ENCODE peak calls at places on chromosomes 1 and 21, in four cellular contexts. One of them, this sample, is unnamed.
A peak's percentile ranks its signal among the peaks of the same experiment; 100 is the strongest.

GRCh38 chr1:76294470-76295194 is 220.1 kb downstream of the ST6GALNAC3 start:
- DNase-seq in foreskin fibroblast: no peak
- DNase-seq in aorta: no peak
- DNase-seq in skeletal muscle cell: no peak
- DNase-seq in this sample: no peak

GRCh38 chr1:245870698-245871097 is 636.4 kb downstream of the SMYD3 start:
- DNase-seq in foreskin fibroblast: no peak
- DNase-seq in aorta: no peak
- DNase-seq in skeletal muscle cell: no peak
- DNase-seq in this sample: no peak

GRCh38 chr1:5595531-5596170 is 396.6 kb downstream of the NPHP4 start:
- DNase-seq in foreskin fibroblast: no peak
- DNase-seq in aorta: no peak
- DNase-seq in skeletal muscle cell: no peak
- DNase-seq in this sample: no peak

GRCh38 chr1:197065549-197065948 is 1.5 kb downstream of the F13B start:
- DNase-seq in foreskin fibroblast: no peak
- DNase-seq in aorta: no peak
- DNase-seq in skeletal muscle cell: peak; percentile 61
- DNase-seq in this sample: peak; percentile 20

GRCh38 chr1:110673805-110674336 is 869 bp downstream of the KCNA3 start:
- DNase-seq in foreskin fibroblast: no peak
- DNase-seq in aorta: peak; percentile 77
- DNase-seq in skeletal muscle cell: no peak
- DNase-seq in this sample: no peak

GRCh38 chr1:78570539-78570938 is 49.7 kb upstream of the IFI44L start:
- DNase-seq in foreskin fibroblast: no peak
- DNase-seq in aorta: no peak
- DNase-seq in skeletal muscle cell: no peak
- DNase-seq in this sample: no peak

GRCh38 chr1:115977481-115978258 is 1.4 kb downstream of the SLC22A15 start:
- DNase-seq in foreskin fibroblast: peak; percentile 82
- DNase-seq in aorta: no peak
- DNase-seq in skeletal muscle cell: peak; percentile 66
- DNase-seq in this sample: no peak

GRCh38 chr1:246398126-246398813 is 108.8 kb downstream of the SMYD3 start:
- DNase-seq in foreskin fibroblast: no peak
- DNase-seq in aorta: no peak
- DNase-seq in skeletal muscle cell: no peak
- DNase-seq in this sample: no peak

GRCh38 chr1:156291226-156292061 is 4.0 kb downstream of the GLMP start:
- DNase-seq in foreskin fibroblast: peak; percentile 84
- DNase-seq in aorta: peak; percentile 98
- DNase-seq in skeletal muscle cell: peak; percentile 43
- DNase-seq in this sample: peak; percentile 81

GRCh38 chr1:157195521-157196244 is 57.5 kb upstream of the ETV3 start:
- DNase-seq in foreskin fibroblast: no peak
- DNase-seq in aorta: no peak
- DNase-seq in skeletal muscle cell: no peak
- DNase-seq in this sample: no peak

GRCh38 chr1:9842073-9842711 is 18.4 kb upstream of the CLSTN1 start:
- DNase-seq in foreskin fibroblast: no peak
- DNase-seq in aorta: peak; percentile 62
- DNase-seq in skeletal muscle cell: no peak
- DNase-seq in this sample: peak; percentile 69

GRCh38 chr1:202213361-202214088 is 19.9 kb downstream of the LGR6 start:
- DNase-seq in foreskin fibroblast: no peak
- DNase-seq in aorta: no peak
- DNase-seq in skeletal muscle cell: no peak
- DNase-seq in this sample: no peak

GRCh38 chr1:202140833-202141232 is 3.7 kb downstream of the ARL8A start:
- DNase-seq in foreskin fibroblast: no peak
- DNase-seq in aorta: no peak
- DNase-seq in skeletal muscle cell: no peak
- DNase-seq in this sample: no peak

GRCh38 chr21:39313042-39313456 is 383 bp downstream of the BRWD1 start:
- DNase-seq in foreskin fibroblast: no peak
- DNase-seq in aorta: peak; percentile 80
- DNase-seq in skeletal muscle cell: no peak
- DNase-seq in this sample: no peak

GRCh38 chr1:90718411-90719320 is 1.6 kb upstream of the BARHL2 start:
- DNase-seq in foreskin fibroblast: no peak
- DNase-seq in aorta: no peak
- DNase-seq in skeletal muscle cell: no peak
- DNase-seq in this sample: no peak

GRCh38 chr1:116415200-116415698 is 42.2 kb downstream of the ATP1A1 start:
- DNase-seq in foreskin fibroblast: no peak
- DNase-seq in aorta: no peak
- DNase-seq in skeletal muscle cell: no peak
- DNase-seq in this sample: no peak

GRCh38 chr1:44784094-44785026 is 3.6 kb downstream of the BEST4 start:
- DNase-seq in foreskin fibroblast: no peak
- DNase-seq in aorta: peak; percentile 78
- DNase-seq in skeletal muscle cell: no peak
- DNase-seq in this sample: no peak

GRCh38 chr1:115465802-115466363 is 127.8 kb upstream of the NGF start:
- DNase-seq in foreskin fibroblast: no peak
- DNase-seq in aorta: no peak
- DNase-seq in skeletal muscle cell: no peak
- DNase-seq in this sample: no peak

GRCh38 chr1:232905324-232906034 is 44.9 kb upstream of the NTPCR start:
- DNase-seq in foreskin fibroblast: no peak
- DNase-seq in aorta: no peak
- DNase-seq in skeletal muscle cell: no peak
- DNase-seq in this sample: peak; percentile 13

GRCh38 chr1:243568793-243569192 is 281.2 kb downstream of the AKT3 start:
- DNase-seq in foreskin fibroblast: peak; percentile 26
- DNase-seq in aorta: no peak
- DNase-seq in skeletal muscle cell: no peak
- DNase-seq in this sample: peak; percentile 55

GRCh38 chr1:231161711-231162299 is at the start of gene TRIM67:
- DNase-seq in foreskin fibroblast: no peak
- DNase-seq in aorta: no peak
- DNase-seq in skeletal muscle cell: no peak
- DNase-seq in this sample: no peak

GRCh38 chr1:117087686-117088085 is 27.6 kb downstream of the TTF2 start:
- DNase-seq in foreskin fibroblast: no peak
- DNase-seq in aorta: no peak
- DNase-seq in skeletal muscle cell: no peak
- DNase-seq in this sample: no peak

GRCh38 chr1:26276432-26276838 is 3.5 kb upstream of the SH3BGRL3 start:
- DNase-seq in foreskin fibroblast: no peak
- DNase-seq in aorta: no peak
- DNase-seq in skeletal muscle cell: no peak
- DNase-seq in this sample: no peak
- H3K4me3 ChIP-seq in foreskin fibroblast: no peak overlapping the region
- H3K4me3 ChIP-seq in aorta: no peak overlapping the region
- H3K4me3 ChIP-seq in skeletal muscle cell: no peak overlapping the region
- H3K4me3 ChIP-seq in this sample: no peak overlapping the region

GRCh38 chr1:149849947-149850360 is 49.4 kb upstream of the BOLA1 start:
- DNase-seq in foreskin fibroblast: no peak
- DNase-seq in aorta: no peak
- DNase-seq in skeletal muscle cell: no peak
- DNase-seq in this sample: peak; percentile 20

GRCh38 chr1:149848811-149849210 is 50.6 kb upstream of the BOLA1 start:
- DNase-seq in foreskin fibroblast: no peak
- DNase-seq in aorta: no peak
- DNase-seq in skeletal muscle cell: no peak
- DNase-seq in this sample: peak; percentile 10

GRCh38 chr1:149846600-149847466 is 52.5 kb upstream of the BOLA1 start:
- DNase-seq in foreskin fibroblast: no peak
- DNase-seq in aorta: no peak
- DNase-seq in skeletal muscle cell: no peak
- DNase-seq in this sample: no peak

GRCh38 chr1:149849246-149849946 is 50.0 kb upstream of the BOLA1 start:
- DNase-seq in foreskin fibroblast: no peak
- DNase-seq in aorta: no peak
- DNase-seq in skeletal muscle cell: no peak
- DNase-seq in this sample: no peak

GRCh38 chr1:149848340-149848771 is 51.0 kb upstream of the BOLA1 start:
- DNase-seq in foreskin fibroblast: no peak
- DNase-seq in aorta: no peak
- DNase-seq in skeletal muscle cell: no peak
- DNase-seq in this sample: peak; percentile 2
- H3K4me3 ChIP-seq in foreskin fibroblast: no peak overlapping the region
- H3K4me3 ChIP-seq in aorta: no peak overlapping the region
- H3K4me3 ChIP-seq in skeletal muscle cell: peak overlapping the region; percentile 64
- H3K4me3 ChIP-seq in this sample: no peak overlapping the region

GRCh38 chr21:45332981-45333582 is 45.4 kb upstream of the POFUT2 start:
- DNase-seq in foreskin fibroblast: no peak
- DNase-seq in aorta: peak; percentile 71
- DNase-seq in skeletal muscle cell: no peak
- DNase-seq in this sample: no peak
- H3K4me3 ChIP-seq in foreskin fibroblast: no peak overlapping the region
- H3K4me3 ChIP-seq in aorta: no peak overlapping the region
- H3K4me3 ChIP-seq in skeletal muscle cell: no peak overlapping the region
- H3K4me3 ChIP-seq in this sample: no peak overlapping the region

GRCh38 chr1:215360021-215360420 is 207.1 kb upstream of the KCTD3 start:
- DNase-seq in foreskin fibroblast: no peak
- DNase-seq in aorta: no peak
- DNase-seq in skeletal muscle cell: no peak
- DNase-seq in this sample: no peak

GRCh38 chr1:215360786-215361185 is 206.3 kb upstream of the KCTD3 start:
- DNase-seq in foreskin fibroblast: no peak
- DNase-seq in aorta: no peak
- DNase-seq in skeletal muscle cell: no peak
- DNase-seq in this sample: peak; percentile 51

GRCh38 chr1:215357901-215358300 is 209.2 kb upstream of the KCTD3 start:
- DNase-seq in foreskin fibroblast: no peak
- DNase-seq in aorta: no peak
- DNase-seq in skeletal muscle cell: no peak
- DNase-seq in this sample: no peak

GRCh38 chr1:215358356-215358755 is 208.7 kb upstream of the KCTD3 start:
- DNase-seq in foreskin fibroblast: no peak
- DNase-seq in aorta: no peak
- DNase-seq in skeletal muscle cell: no peak
- DNase-seq in this sample: no peak
- H3K4me3 ChIP-seq in foreskin fibroblast: no peak overlapping the region
- H3K4me3 ChIP-seq in aorta: no peak overlapping the region
- H3K4me3 ChIP-seq in skeletal muscle cell: no peak overlapping the region
- H3K4me3 ChIP-seq in this sample: no peak overlapping the region

GRCh38 chr1:53285969-53286760 is 41.7 kb downstream of the LRP8 start:
- DNase-seq in foreskin fibroblast: no peak
- DNase-seq in aorta: no peak
- DNase-seq in skeletal muscle cell: no peak
- DNase-seq in this sample: no peak
- H3K4me3 ChIP-seq in foreskin fibroblast: no peak overlapping the region
- H3K4me3 ChIP-seq in aorta: no peak overlapping the region
- H3K4me3 ChIP-seq in skeletal muscle cell: no peak overlapping the region
- H3K4me3 ChIP-seq in this sample: no peak overlapping the region

DNA sequence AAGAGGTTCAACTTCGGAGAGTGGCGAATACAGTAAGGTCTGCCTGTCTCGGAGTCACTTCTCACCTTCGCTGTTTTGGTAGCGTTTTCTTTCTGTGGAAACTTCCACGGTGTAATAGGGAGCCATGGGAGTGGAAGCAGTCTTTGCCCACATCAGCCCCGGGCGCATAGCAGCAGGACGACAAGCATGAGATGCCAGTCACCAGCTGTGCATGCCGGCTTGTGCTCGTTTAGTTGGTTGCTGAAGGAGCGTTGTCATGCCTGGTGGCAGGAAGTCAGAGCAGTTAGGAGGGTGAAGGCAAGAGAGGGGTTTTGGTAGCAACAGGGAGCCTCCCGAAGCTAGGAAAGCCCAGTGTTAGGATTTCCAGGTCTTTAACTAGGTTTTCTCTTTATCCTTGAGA is 58.8 kb downstream of the MRPS6 start:
- DNase-seq in foreskin fibroblast: no peak
- DNase-seq in aorta: no peak
- DNase-seq in skeletal muscle cell: no peak
- DNase-seq in this sample: no peak
- H3K4me3 ChIP-seq in foreskin fibroblast: no peak overlapping the region
- H3K4me3 ChIP-seq in aorta: no peak overlapping the region
- H3K4me3 ChIP-seq in skeletal muscle cell: no peak overlapping the region
- H3K4me3 ChIP-seq in this sample: no peak overlapping the region

GRCh38 chr1:167749741-167750140 is 28.0 kb downstream of the MPZL1 start:
- DNase-seq in foreskin fibroblast: no peak
- DNase-seq in aorta: no peak
- DNase-seq in skeletal muscle cell: no peak
- DNase-seq in this sample: no peak

GRCh38 chr1:167755568-167756145 is 33.9 kb downstream of the MPZL1 start:
- DNase-seq in foreskin fibroblast: no peak
- DNase-seq in aorta: no peak
- DNase-seq in skeletal muscle cell: no peak
- DNase-seq in this sample: no peak

GRCh38 chr1:167748901-167749300 is 27.1 kb downstream of the MPZL1 start:
- DNase-seq in foreskin fibroblast: no peak
- DNase-seq in aorta: no peak
- DNase-seq in skeletal muscle cell: no peak
- DNase-seq in this sample: peak; percentile 46

GRCh38 chr1:167750641-167751040 is 28.9 kb downstream of the MPZL1 start:
- DNase-seq in foreskin fibroblast: no peak
- DNase-seq in aorta: no peak
- DNase-seq in skeletal muscle cell: no peak
- DNase-seq in this sample: no peak

GRCh38 chr1:167752219-167752985 is 30.6 kb downstream of the MPZL1 start:
- DNase-seq in foreskin fibroblast: peak; percentile 35
- DNase-seq in aorta: no peak
- DNase-seq in skeletal muscle cell: no peak
- DNase-seq in this sample: no peak
- H3K4me3 ChIP-seq in foreskin fibroblast: no peak overlapping the region
- H3K4me3 ChIP-seq in aorta: no peak overlapping the region
- H3K4me3 ChIP-seq in skeletal muscle cell: no peak overlapping the region
- H3K4me3 ChIP-seq in this sample: no peak overlapping the region

DNA sequence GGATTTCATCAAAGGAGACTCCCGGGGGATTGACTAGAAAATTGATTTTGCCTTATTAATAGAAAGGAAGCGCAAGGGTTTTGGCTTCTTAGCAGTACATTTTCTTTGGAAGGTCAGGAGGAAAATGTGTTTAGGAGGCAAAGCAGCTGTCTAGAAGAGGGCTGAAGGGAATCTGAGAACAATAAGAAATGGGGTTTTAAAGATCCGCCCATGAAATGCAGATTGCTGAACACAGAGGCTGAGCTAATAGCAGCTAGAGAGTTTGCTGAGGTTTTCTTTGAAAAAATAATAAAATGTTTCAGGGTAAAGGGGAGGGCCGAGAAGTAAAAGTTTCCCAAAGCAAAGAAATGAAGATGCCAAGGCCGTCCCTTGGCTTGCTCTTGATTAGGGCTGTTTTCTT is 4.9 kb downstream of the SERTAD4 start:
- DNase-seq in foreskin fibroblast: no peak
- DNase-seq in aorta: no peak
- DNase-seq in skeletal muscle cell: no peak
- DNase-seq in this sample: no peak
- H3K4me3 ChIP-seq in foreskin fibroblast: no peak overlapping the region
- H3K4me3 ChIP-seq in aorta: peak overlapping the region; percentile 14
- H3K4me3 ChIP-seq in skeletal muscle cell: peak overlapping the region; percentile 3
- H3K4me3 ChIP-seq in this sample: peak overlapping the region; percentile 30

GRCh38 chr1:240597153-240597745 is 14.7 kb downstream of the GREM2 start:
- DNase-seq in foreskin fibroblast: no peak
- DNase-seq in aorta: no peak
- DNase-seq in skeletal muscle cell: no peak
- DNase-seq in this sample: no peak
- H3K4me3 ChIP-seq in foreskin fibroblast: no peak overlapping the region
- H3K4me3 ChIP-seq in aorta: no peak overlapping the region
- H3K4me3 ChIP-seq in skeletal muscle cell: no peak overlapping the region
- H3K4me3 ChIP-seq in this sample: no peak overlapping the region

This sample was measured in astrocyte of the spinal cord.